ENCODE peak calls at places on chromosomes 6 and 20, in four cellular contexts. One of them, this sample, is unnamed.
A peak's percentile ranks its signal among the peaks of the same experiment; 100 is the strongest.

GRCh38 chr20:56949318-56949717 is 317.1 kb downstream of the BMP7 start:
- DNase-seq in mammary epithelial cell: no peak
- DNase-seq in neural progenitor cell: no peak
- DNase-seq in K562: peak; percentile 24
- DNase-seq in this sample: peak; percentile 12

GRCh38 chr6:122653094-122653493 is 42.9 kb downstream of the PKIB start:
- DNase-seq in neural progenitor cell: no peak
- DNase-seq in K562: no peak
- DNase-seq in mammary epithelial cell: peak; percentile 91
- DNase-seq in this sample: no peak

GRCh38 chr20:48619126-48620101 is 208.4 kb downstream of the PREX1 start:
- DNase-seq in K562: no peak
- DNase-seq in mammary epithelial cell: peak; percentile 2
- DNase-seq in neural progenitor cell: no peak
- DNase-seq in this sample: no peak

GRCh38 chr6:44041461-44042260 is 85.6 kb downstream of the MRPL14 start:
- DNase-seq in mammary epithelial cell: peak; percentile 96
- DNase-seq in neural progenitor cell: no peak
- DNase-seq in K562: peak; percentile 83
- DNase-seq in this sample: peak; percentile 59

GRCh38 chr6:86079938-86080337 is 437.3 kb upstream of the SYNCRIP start:
- DNase-seq in K562: no peak
- DNase-seq in mammary epithelial cell: no peak
- DNase-seq in neural progenitor cell: no peak
- DNase-seq in this sample: no peak

GRCh38 chr6:138692058-138692977 is 81.3 kb upstream of the CCDC28A start:
- DNase-seq in neural progenitor cell: peak; percentile 80
- DNase-seq in mammary epithelial cell: peak; percentile 55
- DNase-seq in K562: peak; percentile 88
- DNase-seq in this sample: peak; percentile 14

GRCh38 chr6:3825331-3825831 is 23.8 kb upstream of the FAM50B start:
- DNase-seq in mammary epithelial cell: peak; percentile 60
- DNase-seq in K562: peak; percentile 42
- DNase-seq in neural progenitor cell: peak; percentile 63
- DNase-seq in this sample: no peak

GRCh38 chr6:81465859-81466258 is 286.6 kb downstream of the TENT5A start:
- DNase-seq in K562: no peak
- DNase-seq in mammary epithelial cell: peak; percentile 4
- DNase-seq in neural progenitor cell: peak; percentile 47
- DNase-seq in this sample: no peak

GRCh38 chr6:32148722-32149576 is 2.8 kb downstream of the PRRT1 start:
- DNase-seq in K562: peak; percentile 53
- DNase-seq in neural progenitor cell: peak; percentile 70
- DNase-seq in mammary epithelial cell: no peak
- DNase-seq in this sample: no peak

GRCh38 chr6:37256692-37257319 is 766 bp upstream of the TBC1D22B start:
- DNase-seq in K562: no peak
- DNase-seq in mammary epithelial cell: peak; percentile 51
- DNase-seq in neural progenitor cell: peak; percentile 11
- DNase-seq in this sample: no peak

GRCh38 chr6:158972241-158973233 is 27.5 kb downstream of the RSPH3 start:
- DNase-seq in mammary epithelial cell: peak; percentile 50
- DNase-seq in K562: peak; percentile 49
- DNase-seq in neural progenitor cell: peak; percentile 35
- DNase-seq in this sample: no peak

GRCh38 chr20:63223121-63223825 is 7.3 kb upstream of the YTHDF1 start:
- DNase-seq in neural progenitor cell: peak; percentile 76
- DNase-seq in mammary epithelial cell: no peak
- DNase-seq in K562: peak; percentile 49
- DNase-seq in this sample: peak; percentile 63

GRCh38 chr20:24208652-24209051 is 220.1 kb upstream of the GGTLC1 start:
- DNase-seq in neural progenitor cell: peak; percentile 54
- DNase-seq in mammary epithelial cell: no peak
- DNase-seq in K562: no peak
- DNase-seq in this sample: peak; percentile 40

GRCh38 chr20:2840967-2841531 is 504 bp downstream of the VPS16 start:
- DNase-seq in mammary epithelial cell: peak; percentile 49
- DNase-seq in K562: peak; percentile 52
- DNase-seq in neural progenitor cell: peak; percentile 55
- DNase-seq in this sample: peak; percentile 40

GRCh38 chr6:43809417-43810305 is 39.6 kb downstream of the VEGFA start:
- DNase-seq in mammary epithelial cell: peak; percentile 47
- DNase-seq in neural progenitor cell: no peak
- DNase-seq in K562: peak; percentile 55
- DNase-seq in this sample: no peak

GRCh38 chr6:117733341-117733740 is 58.1 kb downstream of the NUS1 start:
- DNase-seq in K562: no peak
- DNase-seq in mammary epithelial cell: no peak
- DNase-seq in neural progenitor cell: no peak
- DNase-seq in this sample: no peak

GRCh38 chr20:56289652-56290051 is 41.1 kb downstream of the MC3R start:
- DNase-seq in neural progenitor cell: no peak
- DNase-seq in K562: no peak
- DNase-seq in mammary epithelial cell: peak; percentile 23
- DNase-seq in this sample: no peak

GRCh38 chr6:113819169-113819830 is 37.8 kb upstream of the MARCKS start:
- DNase-seq in K562: no peak
- DNase-seq in neural progenitor cell: no peak
- DNase-seq in mammary epithelial cell: no peak
- DNase-seq in this sample: no peak

GRCh38 chr6:106685833-106686232 is 56.5 kb downstream of the QRSL1 start:
- DNase-seq in neural progenitor cell: no peak
- DNase-seq in K562: no peak
- DNase-seq in mammary epithelial cell: peak; percentile 18
- DNase-seq in this sample: no peak

GRCh38 chr6:140554421-140554820 is 1180.0 kb upstream of the CITED2 start:
- DNase-seq in mammary epithelial cell: peak; percentile 43
- DNase-seq in neural progenitor cell: no peak
- DNase-seq in K562: no peak
- DNase-seq in this sample: no peak

GRCh38 chr20:53074811-53075314 is 102.7 kb downstream of the TSHZ2 start:
- DNase-seq in K562: no peak
- DNase-seq in mammary epithelial cell: peak; percentile 32
- DNase-seq in neural progenitor cell: no peak
- DNase-seq in this sample: no peak

GRCh38 chr20:10312111-10312510 is 93.5 kb downstream of the SNAP25 start:
- DNase-seq in neural progenitor cell: no peak
- DNase-seq in K562: no peak
- DNase-seq in mammary epithelial cell: no peak
- DNase-seq in this sample: no peak

GRCh38 chr20:47493954-47494293 is 7.8 kb upstream of the NCOA3 start:
- DNase-seq in K562: no peak
- DNase-seq in mammary epithelial cell: peak; percentile 54
- DNase-seq in neural progenitor cell: no peak
- DNase-seq in this sample: no peak

GRCh38 chr20:10551732-10552724 is 116.9 kb downstream of the SLX4IP start:
- DNase-seq in mammary epithelial cell: no peak
- DNase-seq in neural progenitor cell: peak; percentile 65
- DNase-seq in K562: no peak
- DNase-seq in this sample: peak; percentile 25

GRCh38 chr6:109892451-109893435 is 85.4 kb upstream of the GPR6 start:
- DNase-seq in neural progenitor cell: no peak
- DNase-seq in mammary epithelial cell: peak; percentile 79
- DNase-seq in K562: no peak
- DNase-seq in this sample: no peak

GRCh38 chr20:56689318-56689717 is 60.2 kb downstream of the TFAP2C start:
- DNase-seq in K562: no peak
- DNase-seq in neural progenitor cell: no peak
- DNase-seq in mammary epithelial cell: peak; percentile 67
- DNase-seq in this sample: no peak

GRCh38 chr20:35618372-35619131 is 2.9 kb downstream of the SPAG4 start:
- DNase-seq in K562: no peak
- DNase-seq in mammary epithelial cell: peak; percentile 42
- DNase-seq in neural progenitor cell: peak; percentile 57
- DNase-seq in this sample: no peak

GRCh38 chr20:19129976-19130612 is 82.3 kb upstream of the SLC24A3 start:
- DNase-seq in neural progenitor cell: no peak
- DNase-seq in K562: no peak
- DNase-seq in mammary epithelial cell: no peak
- DNase-seq in this sample: no peak

GRCh38 chr20:62689861-62690644 is 18.6 kb upstream of the NTSR1 start:
- DNase-seq in neural progenitor cell: no peak
- DNase-seq in K562: no peak
- DNase-seq in mammary epithelial cell: no peak
- DNase-seq in this sample: no peak

GRCh38 chr6:96391776-96392175 is 129.8 kb upstream of the UFL1 start:
- DNase-seq in K562: no peak
- DNase-seq in neural progenitor cell: peak; percentile 93
- DNase-seq in mammary epithelial cell: no peak
- DNase-seq in this sample: peak; percentile 7

GRCh38 chr6:70108230-70108629 is 194.7 kb downstream of the COL9A1 start:
- DNase-seq in neural progenitor cell: peak; percentile 57
- DNase-seq in K562: peak; percentile 36
- DNase-seq in mammary epithelial cell: peak; percentile 8
- DNase-seq in this sample: no peak

GRCh38 chr6:32785781-32786533 is 22.6 kb upstream of the HLA-DQB2 start:
- DNase-seq in K562: peak; percentile 68
- DNase-seq in neural progenitor cell: peak; percentile 75
- DNase-seq in mammary epithelial cell: peak; percentile 57
- DNase-seq in this sample: peak; percentile 44

GRCh38 chr6:131575834-131576478 is 2.9 kb downstream of the ARG1 start:
- DNase-seq in mammary epithelial cell: no peak
- DNase-seq in K562: no peak
- DNase-seq in neural progenitor cell: no peak
- DNase-seq in this sample: no peak

GRCh38 chr6:169931223-169931760 is 179.9 kb downstream of the ERMARD start:
- DNase-seq in mammary epithelial cell: no peak
- DNase-seq in neural progenitor cell: no peak
- DNase-seq in K562: no peak
- DNase-seq in this sample: no peak

GRCh38 chr20:37352611-37352980 is 6.7 kb downstream of the SRC start:
- DNase-seq in mammary epithelial cell: no peak
- DNase-seq in K562: no peak
- DNase-seq in neural progenitor cell: no peak
- DNase-seq in this sample: no peak
- H4K20me1 ChIP-seq in mammary epithelial cell: no peaks in the 10 kb centered on the region
- H4K20me1 ChIP-seq in K562: peaks cover 6% of the 10 kb centered on the region
- H4K20me1 ChIP-seq in neural progenitor cell: peaks cover 97% of the 10 kb centered on the region
- H4K20me1 ChIP-seq in this sample: peaks cover 36% of the 10 kb centered on the region

GRCh38 chr6:47477497-47478232 is at the start of gene CD2AP:
- DNase-seq in K562: peak; percentile 94
- DNase-seq in mammary epithelial cell: peak; percentile 86
- DNase-seq in neural progenitor cell: peak; percentile 96
- DNase-seq in this sample: peak; percentile 97

GRCh38 chr6:47476794-47477496 is 644 bp upstream of the CD2AP start:
- DNase-seq in mammary epithelial cell: no peak
- DNase-seq in neural progenitor cell: no peak
- DNase-seq in K562: no peak
- DNase-seq in this sample: no peak

GRCh38 chr6:47478233-47479155 is 905 bp downstream of the CD2AP start:
- DNase-seq in mammary epithelial cell: peak; percentile 66
- DNase-seq in neural progenitor cell: peak; percentile 38
- DNase-seq in K562: peak; percentile 78
- DNase-seq in this sample: no peak

GRCh38 chr6:47479874-47480273 is 2.3 kb downstream of the CD2AP start:
- DNase-seq in neural progenitor cell: no peak
- DNase-seq in K562: no peak
- DNase-seq in mammary epithelial cell: no peak
- DNase-seq in this sample: no peak

DNA sequence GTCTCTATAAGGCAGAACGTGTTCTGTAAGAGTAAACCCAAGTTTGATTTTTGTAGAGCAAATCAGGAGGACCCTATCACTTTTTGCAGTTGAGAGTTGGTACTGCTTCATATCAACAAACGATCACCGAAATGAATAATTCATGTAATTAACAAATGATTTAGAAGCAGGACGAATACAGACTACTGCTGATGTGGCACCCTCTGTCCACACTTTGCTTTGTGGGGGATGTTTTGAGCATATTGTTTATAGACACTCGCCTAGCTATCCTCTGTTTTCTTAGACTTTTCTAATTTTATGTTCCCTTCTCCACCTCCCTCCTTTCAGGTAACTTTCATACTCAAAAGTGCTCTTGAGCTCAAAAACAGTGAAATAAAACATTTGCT is 1.6 kb downstream of the CD2AP start:
- DNase-seq in mammary epithelial cell: no peak
- DNase-seq in neural progenitor cell: no peak
- DNase-seq in K562: no peak
- DNase-seq in this sample: no peak
- H3K9ac ChIP-seq in mammary epithelial cell: peak overlapping the region; percentile 89
- H3K9ac ChIP-seq in neural progenitor cell: peak overlapping the region; percentile 80
- H3K9ac ChIP-seq in K562: peak overlapping the region; percentile 60
- H3K9ac ChIP-seq in this sample: peak overlapping the region; percentile 88

DNA sequence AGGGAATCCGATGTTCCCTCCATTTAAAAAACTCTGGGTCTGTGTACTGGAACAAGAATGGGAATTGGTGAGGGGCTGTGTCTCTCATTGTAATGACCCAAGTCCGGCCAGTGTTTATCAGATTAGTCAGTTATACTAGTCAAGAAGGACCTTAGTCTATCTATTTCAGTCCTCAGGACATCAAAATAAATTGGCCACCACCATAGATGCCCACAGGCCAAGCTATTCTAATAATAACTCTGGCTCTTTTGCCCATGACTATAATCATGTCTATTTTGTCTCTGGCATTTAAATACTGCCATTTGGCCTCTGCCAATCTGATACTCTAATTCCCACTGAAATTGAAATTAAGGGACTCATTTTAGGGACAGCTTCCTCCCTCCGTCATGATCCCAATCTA is 37.8 kb downstream of the ELOVL4 start:
- DNase-seq in mammary epithelial cell: no peak
- DNase-seq in neural progenitor cell: no peak
- DNase-seq in K562: no peak
- DNase-seq in this sample: no peak
- H2AFZ ChIP-seq in mammary epithelial cell: no peak overlapping the region
- H2AFZ ChIP-seq in neural progenitor cell: no peak overlapping the region
- H2AFZ ChIP-seq in K562: no peak overlapping the region
- H2AFZ ChIP-seq in this sample: no peak overlapping the region

DNA sequence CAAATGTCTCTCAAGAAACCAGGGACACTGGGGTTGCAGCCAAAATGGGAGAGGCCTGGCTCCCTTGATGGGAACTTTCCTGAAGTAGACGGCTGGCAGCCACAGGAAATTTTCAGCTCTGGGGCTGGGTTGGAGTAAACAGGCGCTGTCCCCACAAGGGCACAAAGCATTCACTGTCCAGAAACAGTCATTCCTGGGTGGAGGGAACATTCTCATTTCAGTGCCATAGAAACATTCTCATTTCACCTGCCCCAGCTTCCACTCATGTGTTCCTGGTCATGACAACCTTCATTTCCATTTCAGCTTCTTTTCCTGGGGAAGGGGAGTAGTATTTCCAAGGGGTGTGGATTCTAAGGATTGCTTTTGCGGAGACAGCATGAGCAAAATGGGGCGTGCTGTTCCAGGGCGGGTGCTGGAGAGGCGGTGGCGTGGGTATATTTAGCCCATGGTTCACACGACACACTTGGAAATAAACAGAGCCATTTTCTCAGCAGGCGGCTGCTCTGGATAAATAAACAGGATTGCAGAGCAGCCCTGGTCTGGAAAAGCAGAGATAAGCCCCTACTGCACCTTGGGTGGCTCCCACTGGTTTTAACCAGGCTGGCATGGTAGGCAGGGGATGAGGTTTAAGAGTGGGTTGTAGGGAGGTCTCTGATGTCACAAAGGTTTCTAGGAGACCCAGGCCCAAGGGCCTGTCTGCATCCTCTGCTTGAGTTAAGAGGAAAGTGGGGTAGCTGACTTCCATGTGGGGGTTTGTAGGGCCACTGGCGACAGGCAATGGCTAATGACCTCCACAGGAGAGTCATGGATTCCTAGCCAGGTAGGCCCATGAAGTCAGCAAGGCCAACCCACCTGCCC is 32.9 kb downstream of the COX4I2 start:
- DNase-seq in neural progenitor cell: no peak
- DNase-seq in mammary epithelial cell: no peak
- DNase-seq in K562: peak; percentile 68
- DNase-seq in this sample: no peak
- H4K20me1 ChIP-seq in neural progenitor cell: peaks cover 24% of the 10 kb centered on the region
- H4K20me1 ChIP-seq in mammary epithelial cell: no peaks in the 10 kb centered on the region
- H4K20me1 ChIP-seq in K562: no peaks in the 10 kb centered on the region
- H4K20me1 ChIP-seq in this sample: peaks cover 34% of the 10 kb centered on the region

This sample was measured in DND-41.